ENCODE peak calls at places on chromosomes 3 and 15, in four cellular contexts. B, H, F and T are unnamed samples.

GRCh38 chr3:31947671-31948091 is 33.4 kb downstream of the OSBPL10 start:
- DNase-seq in F (no peak), H (no peak), B (no peak), T (no peak)

GRCh38 chr3:188792788-188793187 is 379.0 kb upstream of the TPRG1 start:
- DNase-seq in B (no peak), H (peak), F (no peak), T (no peak)

GRCh38 chr3:74532446-74532845 is 82.0 kb downstream of the CNTN3 start:
- DNase-seq in H (no peak), F (no peak), B (no peak), T (no peak)

GRCh38 chr15:83206971-83207621 is 527 bp downstream of the HDGFL3 start:
- DNase-seq in B (no peak), F (peak), H (no peak), T (peak)

GRCh38 chr3:119559441-119559963 is at the start of gene CD80:
- DNase-seq in F (peak), H (peak), B (peak), T (peak)

GRCh38 chr3:156307704-156308103 is 187.3 kb downstream of the KCNAB1 start:
- DNase-seq in F (no peak), H (no peak), B (no peak), T (peak)

GRCh38 chr3:19012846-19013245 is 135.5 kb upstream of the KCNH8 start:
- DNase-seq in F (no peak), H (no peak), B (no peak), T (no peak)

GRCh38 chr3:12879191-12879815 is 37.9 kb upstream of the RPL32 start:
- DNase-seq in B (no peak), F (peak), H (no peak), T (no peak)

GRCh38 chr3:99006686-99007085 is 105.2 kb upstream of the DCBLD2 start:
- DNase-seq in B (no peak), H (no peak), F (no peak), T (no peak)

GRCh38 chr3:153704115-153704514 is 417.1 kb upstream of the ARHGEF26 start:
- DNase-seq in H (no peak), B (no peak), F (no peak), T (no peak)

GRCh38 chr15:92881570-92881837 is 18.6 kb upstream of the CHD2 start:
- DNase-seq in H (no peak), F (no peak), B (no peak), T (no peak)
- H3K9ac ChIP-seq in H (peak), F (peak), B (peak), T (no peak)

GRCh38 chr3:116000315-116000714 is 377.0 kb downstream of the GAP43 start:
- DNase-seq in B (peak), F (peak), H (peak), T (no peak)

GRCh38 chr3:116001063-116001765 is 377.9 kb downstream of the GAP43 start:
- DNase-seq in F (no peak), B (no peak), H (no peak), T (no peak)

GRCh38 chr3:116007000-116007399 is 383.7 kb downstream of the GAP43 start:
- DNase-seq in H (no peak), F (no peak), B (no peak), T (no peak)

GRCh38 chr3:116002240-116002639 is 378.9 kb downstream of the GAP43 start:
- DNase-seq in H (no peak), F (no peak), B (no peak), T (no peak)

DNA sequence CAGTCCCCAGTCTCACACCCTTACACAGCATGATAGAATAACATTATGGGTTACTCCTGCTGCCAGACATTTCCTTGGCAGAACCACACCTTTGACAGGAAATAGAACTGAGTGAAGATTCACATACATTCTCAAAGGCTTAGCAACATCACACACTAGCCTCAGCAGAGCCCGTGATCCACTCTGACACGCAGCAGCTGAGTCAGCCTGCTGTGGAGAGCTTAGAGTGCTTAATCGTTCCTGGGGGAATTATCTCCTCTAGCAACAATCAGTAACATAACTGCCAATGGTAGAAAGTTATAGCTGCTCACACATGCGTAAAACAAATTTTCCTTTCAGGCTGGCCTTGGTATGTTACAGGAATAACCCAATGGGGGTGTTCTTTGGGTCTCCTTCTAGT is 382.1 kb downstream of the GAP43 start:
- DNase-seq in H (no peak), F (peak), B (no peak), T (no peak)
- TF ChIP-seq MYC in H (no peak), F (no peak), B (no peak), T (no peak)

DNA sequence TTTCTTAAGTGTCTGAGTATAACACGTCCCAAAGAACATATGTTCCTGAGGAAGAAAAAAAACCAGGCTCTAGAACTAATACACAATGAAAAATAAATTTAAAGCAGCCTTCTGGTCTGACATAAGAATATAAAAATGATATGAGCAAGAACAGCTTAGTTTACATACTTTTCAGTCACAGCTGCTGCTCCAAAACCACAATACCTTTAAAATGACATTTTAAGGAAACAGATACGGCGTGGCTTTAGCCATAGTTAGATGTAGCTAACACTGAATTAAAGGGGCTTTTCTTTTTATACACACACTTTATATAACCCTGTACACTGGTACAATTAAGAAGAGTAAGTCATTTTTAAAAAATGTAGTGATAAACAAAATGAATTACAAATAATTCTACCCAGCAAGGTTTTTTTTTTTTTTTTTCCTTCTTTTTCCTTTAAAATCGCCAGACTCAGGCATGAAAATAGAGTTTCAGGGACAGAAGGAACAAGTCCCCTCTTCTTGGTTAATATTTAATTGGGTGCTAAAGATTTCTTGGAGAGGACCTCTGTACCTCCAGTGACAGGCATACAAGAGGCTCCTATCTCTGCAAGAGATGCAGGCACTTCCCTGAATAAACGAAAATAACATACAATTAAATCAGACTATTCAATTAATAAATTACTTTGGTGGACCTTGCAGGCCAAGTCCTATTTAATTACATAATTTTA is 265.6 kb downstream of the FOXP1 start:
- DNase-seq in H (peak), F (no peak), B (no peak), T (no peak)
- H3K9ac ChIP-seq in H (no peak), F (no peak), B (no peak), T (no peak)

GRCh38 chr15:71461748-71462147 is 346.5 kb downstream of the THSD4 start:
- DNase-seq in F (no peak), H (no peak), B (no peak), T (no peak)
- TF ChIP-seq MYC in F (no peak), H (no peak), B (no peak), T (no peak)

GRCh38 chr3:5016218-5017161 is 37.3 kb downstream of the BHLHE40 start:
- DNase-seq in B (no peak), F (peak), H (peak), T (peak)
- H3K9ac ChIP-seq in B (no peak), F (peak), H (no peak), T (peak)

GRCh38 chr3:167653750-167654149 is at the start of gene WDR49:
- DNase-seq in F (no peak), B (no peak), H (no peak), T (peak)
- TF ChIP-seq MYC in F (no peak), B (no peak), H (no peak), T (no peak)

DNA sequence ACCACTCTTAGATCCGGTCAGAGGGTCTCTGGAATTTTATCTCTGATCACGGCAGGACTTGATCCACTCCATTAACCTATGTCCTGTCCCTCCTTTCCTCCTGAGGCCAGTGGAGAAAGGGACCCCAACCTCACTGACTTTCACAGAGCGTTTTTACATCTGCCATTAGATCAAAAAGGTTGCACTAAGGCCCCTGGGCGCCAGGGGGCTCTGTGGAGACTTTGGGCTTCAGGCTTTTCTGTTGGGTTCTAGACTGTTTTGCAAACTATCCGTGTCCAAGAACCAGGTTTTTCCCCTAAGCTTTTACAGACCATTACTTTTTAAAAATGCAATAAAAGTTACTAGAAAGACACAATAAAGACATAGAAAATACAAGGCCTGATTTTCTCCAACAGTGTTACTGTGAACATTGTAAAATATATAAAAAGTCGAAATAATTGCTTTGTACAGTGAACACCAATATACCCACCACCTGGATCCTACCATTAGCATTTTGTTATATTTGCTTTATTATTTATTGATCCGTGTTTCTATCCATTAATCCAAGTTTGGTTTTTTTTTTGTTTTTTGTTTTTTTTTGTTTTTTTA is 159.7 kb downstream of the POLR2M start:
- DNase-seq in F (peak), B (no peak), H (peak), T (peak)
- H3K9ac ChIP-seq in F (no peak), B (no peak), H (no peak), T (no peak)